ENCODE peak calls at places on chromosomes 6 and 20, in ten cellular contexts. V is Panc1, H is psoas muscle, C is GM13977, N is endodermal cell, D is BE2C, E is astrocyte of the cerebellum, R is neural crest cell, A is sigmoid colon, S is uterus. L is an unnamed sample.

GRCh38 chr20:6704132-6704861 is 63.2 kb upstream of the BMP2 start:
- DNase-seq in V (no peak), H (no peak), D (no peak), C (no peak), S (no peak), E (peak; percentile 22), A (no peak), R (no peak), N (no peak), L (no peak)

GRCh38 chr20:62716198-62716940 is 7.7 kb downstream of the NTSR1 start:
- DNase-seq in S (no peak), A (peak; percentile 83), E (no peak), V (no peak), N (no peak), C (no peak), D (no peak), R (no peak), H (no peak), L (no peak)

GRCh38 chr6:33668914-33669313 is 42.6 kb downstream of the UQCC2 start:
- DNase-seq in A (no peak), C (no peak), R (no peak), V (no peak), S (no peak), E (no peak), N (peak; percentile 70), H (no peak), D (no peak), L (no peak)

GRCh38 chr20:36854343-36855240 is 21.3 kb upstream of the TLDC2 start:
- DNase-seq in V (no peak), R (no peak), E (no peak), N (peak; percentile 43), D (no peak), A (no peak), C (no peak), S (no peak), H (no peak), L (no peak)

GRCh38 chr20:23568320-23569011 is at the start of gene CST9L:
- DNase-seq in V (no peak), N (peak; percentile 49), C (no peak), R (no peak), A (no peak), D (no peak), E (no peak), H (no peak), S (no peak), L (peak; percentile 8)

GRCh38 chr6:165092881-165093595 is 216.4 kb downstream of the C6orf118 start:
- DNase-seq in N (no peak), S (no peak), C (no peak), E (no peak), D (no peak), A (no peak), V (no peak), R (no peak), H (no peak), L (no peak)

GRCh38 chr6:13911337-13911736 is 13.4 kb upstream of the RNF182 start:
- DNase-seq in H (no peak), S (no peak), C (no peak), A (no peak), E (no peak), D (no peak), V (no peak), R (no peak), N (no peak), L (no peak)

GRCh38 chr20:11850901-11851300 is 66.8 kb upstream of the BTBD3 start:
- DNase-seq in E (no peak), C (no peak), A (no peak), H (no peak), N (no peak), V (no peak), R (no peak), D (no peak), S (no peak), L (no peak)

GRCh38 chr6:12403946-12404647 is 113.9 kb downstream of the EDN1 start:
- DNase-seq in N (no peak), S (no peak), E (no peak), C (no peak), V (no peak), R (no peak), H (no peak), D (no peak), A (no peak), L (no peak)

GRCh38 chr6:170444056-170444505 is 109.0 kb downstream of the PSMB1 start:
- DNase-seq in N (peak; percentile 41), C (no peak), D (no peak), S (no peak), E (no peak), H (no peak), A (no peak), V (no peak), R (no peak), L (no peak)

GRCh38 chr20:63745961-63746765 is 6.6 kb downstream of the SLC2A4RG start:
- DNase-seq in A (no peak), E (no peak), N (peak; percentile 43), R (no peak), H (no peak), C (peak; percentile 34), V (no peak), S (no peak), D (no peak), L (no peak)

GRCh38 chr6:70424296-70424695 is 11.0 kb downstream of the FAM135A start:
- DNase-seq in C (no peak), S (no peak), H (no peak), D (no peak), R (no peak), E (no peak), N (no peak), A (no peak), V (no peak), L (no peak)

GRCh38 chr6:161265554-161265953 is 8.3 kb downstream of the AGPAT4 start:
- DNase-seq in N (no peak), H (no peak), R (no peak), A (peak; percentile 39), V (no peak), D (no peak), C (no peak), S (no peak), E (no peak), L (no peak)

GRCh38 chr6:168559574-168560098 is 118.7 kb downstream of the SMOC2 start:
- DNase-seq in V (no peak), S (no peak), A (no peak), R (no peak), H (no peak), C (no peak), E (no peak), D (no peak), N (no peak), L (no peak)

GRCh38 chr6:66865771-66866170 is 1158.7 kb upstream of the EYS start:
- DNase-seq in N (no peak), E (no peak), D (no peak), A (no peak), R (no peak), C (no peak), H (no peak), V (no peak), S (no peak), L (no peak)

GRCh38 chr6:1552296-1552761 is 57.4 kb upstream of the FOXC1 start:
- DNase-seq in D (no peak), S (no peak), E (no peak), N (no peak), A (no peak), C (peak; percentile 72), V (no peak), H (no peak), R (no peak), L (no peak)
- TF ChIP-seq CTCF in D (peak; percentile 33), S (no peak), E (peak; percentile 29), N (peak; percentile 60), A (no peak), C (peak; percentile 39), V (peak; percentile 66), H (no peak), R (peak; percentile 40), L (no peak)

GRCh38 chr20:31617432-31618104 is 12.5 kb downstream of the ID1 start:
- DNase-seq in H (no peak), N (no peak), A (no peak), R (no peak), D (no peak), V (no peak), S (no peak), C (no peak), E (no peak), L (no peak)
- TF ChIP-seq CTCF in H (no peak), N (no peak), A (no peak), R (no peak), D (no peak), V (no peak), S (no peak), C (no peak), E (no peak), L (no peak)

DNA sequence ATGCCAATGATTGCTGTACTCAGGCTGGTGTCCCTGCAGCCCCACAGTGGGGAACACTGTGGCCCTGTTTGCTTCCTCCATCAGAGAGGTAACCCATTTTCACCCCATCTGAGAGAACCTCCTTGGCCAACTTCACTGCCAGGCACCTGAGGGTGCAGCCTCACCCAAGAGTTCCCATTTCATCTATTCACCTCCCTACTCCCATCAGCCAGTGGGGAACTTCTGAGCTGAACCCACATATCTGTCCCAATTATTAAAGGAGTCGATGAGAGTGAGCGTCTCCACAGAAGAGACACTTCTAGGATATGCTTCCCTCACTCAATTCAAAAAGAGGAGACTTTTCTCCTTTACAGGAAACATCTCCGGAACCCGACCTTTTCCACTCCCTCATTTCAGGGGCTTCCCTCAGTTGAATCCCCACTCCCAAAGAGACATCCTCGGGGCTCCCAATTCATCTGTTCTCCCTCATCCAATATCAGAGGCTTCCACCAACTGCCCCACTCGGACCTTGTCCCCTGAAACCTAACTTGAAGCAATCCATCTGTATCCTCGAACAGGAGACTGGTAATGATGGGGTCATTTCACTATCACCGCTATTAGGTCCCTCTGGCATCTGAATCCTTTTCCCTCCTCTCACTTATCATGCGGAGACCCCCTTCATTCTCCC is 988 bp downstream of the UBE2V1 start:
- DNase-seq in S (no peak), H (no peak), N (no peak), D (no peak), A (no peak), R (no peak), V (no peak), C (no peak), E (no peak), L (no peak)
- TF ChIP-seq CTCF in S (no peak), H (no peak), N (no peak), D (no peak), A (no peak), R (no peak), V (no peak), C (no peak), E (no peak), L (no peak)

DNA sequence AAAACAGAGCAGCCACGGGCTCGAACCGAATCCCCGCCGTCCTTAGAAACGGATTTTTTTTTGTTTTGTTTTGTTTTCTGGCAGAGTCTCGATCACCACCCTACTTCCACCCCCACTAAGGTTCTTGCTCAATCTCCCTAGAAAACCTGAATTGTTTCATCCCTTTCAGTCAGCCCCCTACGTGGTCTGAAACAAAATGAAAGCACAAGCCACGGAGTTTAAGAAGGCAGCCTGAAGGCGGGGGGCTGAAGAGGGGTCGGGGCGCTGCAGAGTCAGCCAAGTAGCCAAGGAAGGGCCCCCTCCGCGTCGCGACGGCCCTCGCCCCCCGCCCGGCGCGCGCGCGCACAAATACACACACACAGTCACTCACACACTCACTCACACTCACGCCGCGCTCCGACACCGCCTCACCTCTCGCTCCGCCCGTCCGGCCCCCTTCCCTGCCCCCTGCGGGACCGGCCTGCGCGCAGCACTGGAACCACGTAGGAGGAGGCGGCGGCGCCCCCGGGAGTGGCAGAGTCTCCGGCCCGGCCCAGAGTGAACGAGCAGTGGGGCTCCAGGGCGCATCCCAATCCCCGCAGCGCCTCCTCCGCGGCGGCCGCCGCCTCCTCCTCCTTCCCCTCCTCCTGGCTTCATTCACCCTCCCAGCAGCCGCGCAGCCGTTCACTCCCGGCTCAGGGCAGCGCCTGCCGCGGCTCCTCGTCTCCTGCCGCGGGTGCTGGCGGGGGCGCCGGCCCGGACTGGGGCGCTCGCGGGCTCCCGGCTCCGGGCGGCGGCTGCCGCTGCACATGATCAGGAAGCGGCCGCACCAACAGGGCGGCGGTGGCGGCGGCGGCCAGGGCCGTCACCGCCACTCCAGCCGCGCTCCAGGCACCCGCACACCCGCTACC is 1.4 kb downstream of the ATXN1 start:
- DNase-seq in S (peak; percentile 94), C (peak; percentile 74), D (peak; percentile 80), R (peak; percentile 68), E (no peak), A (peak; percentile 97), H (peak; percentile 92), N (peak; percentile 90), V (no peak), L (peak; percentile 83)
- TF ChIP-seq CTCF in S (peak; percentile 20), C (peak; percentile 17), D (no peak), R (peak; percentile 24), E (no peak), A (no peak), H (peak; percentile 18), N (peak; percentile 28), V (no peak), L (no peak)

L was measured in nephron progenitor cell.